ENCODE peak calls at places on chromosomes 11 and 22, in eight cellular contexts. J is DMS53, Y is heart right ventricle, E is KG1, B is uterus, D is globus pallidus, P is H9, L is fibroblast of lung. F is an unnamed sample.

GRCh38 chr22:47446331-47446730 is 683.9 kb downstream of the TBC1D22A start:
- DNase-seq in J (no peak), Y (no peak), E (no peak), B (no peak), D (no peak), P (no peak), L (no peak), F (no peak)

GRCh38 chr11:9703280-9703679 is 39.4 kb downstream of the SWAP70 start:
- DNase-seq in J (no peak), Y (no peak), E (no peak), B (no peak), D (no peak), P (no peak), L (no peak), F (no peak)

GRCh38 chr11:96263361-96263763 is 79.6 kb downstream of the MAML2 start:
- DNase-seq in J (no peak), Y (no peak), E (no peak), B (no peak), D (no peak), P (no peak), L (peak; percentile 80), F (no peak)

GRCh38 chr11:66920978-66921784 is 37.0 kb downstream of the PC start:
- DNase-seq in J (no peak), Y (no peak), E (no peak), B (no peak), D (peak; percentile 46), P (no peak), L (no peak), F (no peak)

GRCh38 chr11:77046060-77046501 is 11.9 kb downstream of the B3GNT6 start:
- DNase-seq in J (peak; percentile 94), Y (peak; percentile 29), E (no peak), B (no peak), D (no peak), P (peak; percentile 78), L (no peak), F (peak; percentile 48)

GRCh38 chr11:46505741-46506485 is 87.9 kb downstream of the AMBRA1 start:
- DNase-seq in J (no peak), Y (no peak), E (no peak), B (no peak), D (no peak), P (no peak), L (no peak), F (no peak)

GRCh38 chr11:69832561-69833413 is 13.6 kb upstream of the FGF3 start:
- DNase-seq in J (no peak), Y (no peak), E (no peak), B (no peak), D (no peak), P (peak; percentile 64), L (no peak), F (no peak)

GRCh38 chr11:20158597-20159257 is 1.5 kb downstream of the DBX1 start:
- DNase-seq in J (peak; percentile 64), Y (peak; percentile 38), E (no peak), B (peak; percentile 17), D (peak; percentile 31), P (peak; percentile 84), L (peak; percentile 65), F (no peak)

GRCh38 chr11:105937738-105938137 is 84.3 kb downstream of the MSANTD4 start:
- DNase-seq in J (peak; percentile 67), Y (no peak), E (no peak), B (no peak), D (no peak), P (no peak), L (peak; percentile 58), F (no peak)

GRCh38 chr11:35454362-35454761 is 35.0 kb upstream of the SLC1A2 start:
- DNase-seq in J (no peak), Y (no peak), E (no peak), B (no peak), D (no peak), P (no peak), L (no peak), F (no peak)

GRCh38 chr22:45225732-45226560 is 14.7 kb downstream of the KIAA0930 start:
- DNase-seq in J (no peak), Y (no peak), E (no peak), B (no peak), D (peak; percentile 68), P (peak; percentile 29), L (no peak), F (no peak)

GRCh38 chr11:110971110-110971509 is 258.9 kb upstream of the ARHGAP20 start:
- DNase-seq in J (no peak), Y (no peak), E (no peak), B (no peak), D (no peak), P (no peak), L (peak; percentile 97), F (no peak)

GRCh38 chr11:102476069-102476468 is 23.5 kb upstream of the TMEM123 start:
- DNase-seq in J (no peak), Y (no peak), E (no peak), B (no peak), D (no peak), P (no peak), L (no peak), F (no peak)

GRCh38 chr11:84227970-84228369 is 941.8 kb upstream of the CCDC90B start:
- DNase-seq in J (no peak), Y (no peak), E (no peak), B (no peak), D (no peak), P (no peak), L (peak; percentile 3), F (no peak)

GRCh38 chr22:35930933-35931332 is 97.7 kb downstream of the RBFOX2 start:
- DNase-seq in J (peak; percentile 42), Y (no peak), E (peak; percentile 9), B (peak; percentile 38), D (peak; percentile 78), P (no peak), L (peak; percentile 69), F (no peak)

GRCh38 chr22:22955276-22955798 is 67.7 kb downstream of the IGLL5 start:
- DNase-seq in J (no peak), Y (no peak), E (no peak), B (no peak), D (no peak), P (no peak), L (no peak), F (no peak)

GRCh38 chr11:73866095-73866579 is 10.5 kb downstream of the COA4 start:
- DNase-seq in J (peak; percentile 66), Y (no peak), E (no peak), B (no peak), D (no peak), P (no peak), L (peak; percentile 68), F (no peak)

GRCh38 chr11:106624377-106624776 is 393.9 kb downstream of the GUCY1A2 start:
- DNase-seq in J (peak; percentile 85), Y (no peak), E (no peak), B (no peak), D (no peak), P (no peak), L (peak; percentile 26), F (no peak)

GRCh38 chr11:46273511-46274205 is 3.8 kb upstream of the CREB3L1 start:
- DNase-seq in J (peak; percentile 81), Y (no peak), E (no peak), B (no peak), D (no peak), P (no peak), L (peak; percentile 24), F (no peak)

GRCh38 chr11:26632691-26633159 is 60.7 kb upstream of the MUC15 start:
- DNase-seq in J (no peak), Y (no peak), E (no peak), B (no peak), D (no peak), P (no peak), L (no peak), F (no peak)

GRCh38 chr11:43489869-43490465 is 131.2 kb downstream of the TTC17 start:
- DNase-seq in J (no peak), Y (no peak), E (no peak), B (no peak), D (no peak), P (no peak), L (no peak), F (no peak)

GRCh38 chr11:14905104-14906033 is 13.3 kb upstream of the CYP2R1 start:
- DNase-seq in J (peak; percentile 96), Y (peak; percentile 43), E (peak; percentile 65), B (peak; percentile 17), D (no peak), P (peak; percentile 90), L (peak; percentile 35), F (peak; percentile 85)

GRCh38 chr22:50425179-50425916 is 49.5 kb downstream of the SBF1 start:
- DNase-seq in J (no peak), Y (no peak), E (no peak), B (no peak), D (no peak), P (no peak), L (peak; percentile 36), F (no peak)

GRCh38 chr11:95044010-95044409 is 5.2 kb upstream of the KDM4F start:
- DNase-seq in J (no peak), Y (no peak), E (no peak), B (no peak), D (no peak), P (no peak), L (no peak), F (no peak)

GRCh38 chr22:44413211-44413610 is 84.8 kb downstream of the RTL6 start:
- DNase-seq in J (peak; percentile 20), Y (no peak), E (no peak), B (no peak), D (no peak), P (no peak), L (no peak), F (no peak)

GRCh38 chr11:102780491-102780918 is at the start of gene MMP10:
- DNase-seq in J (peak; percentile 84), Y (no peak), E (no peak), B (no peak), D (no peak), P (peak; percentile 62), L (peak; percentile 74), F (no peak)

GRCh38 chr22:31818481-31819392 is 64.9 kb downstream of the DEPDC5 start:
- DNase-seq in J (no peak), Y (no peak), E (no peak), B (no peak), D (no peak), P (no peak), L (peak; percentile 68), F (no peak)

GRCh38 chr11:100573911-100574513 is 113.1 kb upstream of the ARHGAP42 start:
- DNase-seq in J (no peak), Y (no peak), E (no peak), B (no peak), D (no peak), P (no peak), L (no peak), F (no peak)

GRCh38 chr11:62858201-62858600 is 18.8 kb upstream of the WDR74 start:
- DNase-seq in J (no peak), Y (no peak), E (no peak), B (no peak), D (no peak), P (no peak), L (no peak), F (no peak)

GRCh38 chr11:57903441-57904123 is 120.1 kb upstream of the OR9Q1 start:
- DNase-seq in J (peak; percentile 87), Y (peak; percentile 24), E (no peak), B (no peak), D (no peak), P (no peak), L (peak; percentile 10), F (no peak)

GRCh38 chr11:69510471-69511357 is 29.3 kb downstream of the LINC01488 start:
- DNase-seq in J (no peak), Y (no peak), E (no peak), B (peak; percentile 6), D (no peak), P (no peak), L (peak; percentile 81), F (no peak)

GRCh38 chr11:45154276-45154675 is 7.8 kb downstream of the PRDM11 start:
- DNase-seq in J (no peak), Y (no peak), E (no peak), B (no peak), D (no peak), P (no peak), L (no peak), F (no peak)

GRCh38 chr11:71458146-71459070 is 5.4 kb downstream of the NADSYN1 start:
- DNase-seq in J (no peak), Y (no peak), E (no peak), B (no peak), D (no peak), P (no peak), L (no peak), F (no peak)

GRCh38 chr11:56841210-56841810 is 92.8 kb upstream of the OR9G4 start:
- DNase-seq in J (peak; percentile 75), Y (no peak), E (peak; percentile 62), B (peak; percentile 21), D (peak; percentile 54), P (peak; percentile 45), L (peak; percentile 36), F (no peak)